ENCODE peak calls at places on chromosomes 13 and 19, in five cellular contexts. One of them, this sample, is unnamed.
A peak's percentile ranks its signal among the peaks of the same experiment; 100 is the strongest.

GRCh38 chr13:102251817-102252216 is 150.0 kb downstream of the FGF14 start:
- DNase-seq in HCEC 1CT: no peak
- DNase-seq in EL: no peak
- DNase-seq in EH: no peak
- DNase-seq in NK-92 treated with Interleukin-12 subunit alpha and Interleukin-12 subunit beta, amount 100 ng/mL, for 24 hours: no peak
- DNase-seq in this sample: no peak

GRCh38 chr19:11887247-11887617 is 350 bp upstream of the ZNF69 start:
- DNase-seq in EH: no peak
- DNase-seq in HCEC 1CT: no peak
- DNase-seq in NK-92 treated with Interleukin-12 subunit alpha and Interleukin-12 subunit beta, amount 100 ng/mL, for 24 hours: no peak
- DNase-seq in EL: no peak
- DNase-seq in this sample: no peak

GRCh38 chr13:113129921-113130750 is 7.5 kb downstream of the F10 start:
- DNase-seq in HCEC 1CT: no peak
- DNase-seq in NK-92 treated with Interleukin-12 subunit alpha and Interleukin-12 subunit beta, amount 100 ng/mL, for 24 hours: no peak
- DNase-seq in EH: no peak
- DNase-seq in EL: no peak
- DNase-seq in this sample: peak; percentile 82

GRCh38 chr19:4284176-4284958 is 5.3 kb downstream of the SHD start:
- DNase-seq in EH: peak; percentile 16
- DNase-seq in NK-92 treated with Interleukin-12 subunit alpha and Interleukin-12 subunit beta, amount 100 ng/mL, for 24 hours: no peak
- DNase-seq in EL: no peak
- DNase-seq in HCEC 1CT: no peak
- DNase-seq in this sample: peak; percentile 62

GRCh38 chr19:41595890-41596280 is 19.9 kb downstream of the CEACAM21 start:
- DNase-seq in EL: no peak
- DNase-seq in NK-92 treated with Interleukin-12 subunit alpha and Interleukin-12 subunit beta, amount 100 ng/mL, for 24 hours: no peak
- DNase-seq in EH: no peak
- DNase-seq in HCEC 1CT: no peak
- DNase-seq in this sample: no peak

GRCh38 chr19:31114585-31114984 is 234.7 kb downstream of the TSHZ3 start:
- DNase-seq in EL: no peak
- DNase-seq in NK-92 treated with Interleukin-12 subunit alpha and Interleukin-12 subunit beta, amount 100 ng/mL, for 24 hours: no peak
- DNase-seq in HCEC 1CT: no peak
- DNase-seq in EH: peak; percentile 48
- DNase-seq in this sample: no peak

GRCh38 chr19:29393915-29394460 is 131.8 kb upstream of the VSTM2B start:
- DNase-seq in NK-92 treated with Interleukin-12 subunit alpha and Interleukin-12 subunit beta, amount 100 ng/mL, for 24 hours: no peak
- DNase-seq in HCEC 1CT: no peak
- DNase-seq in EH: no peak
- DNase-seq in EL: no peak
- DNase-seq in this sample: peak; percentile 33

GRCh38 chr13:31870511-31870910 is 131.2 kb downstream of the RXFP2 start:
- DNase-seq in EH: peak; percentile 34
- DNase-seq in HCEC 1CT: no peak
- DNase-seq in EL: peak; percentile 6
- DNase-seq in NK-92 treated with Interleukin-12 subunit alpha and Interleukin-12 subunit beta, amount 100 ng/mL, for 24 hours: no peak
- DNase-seq in this sample: no peak

GRCh38 chr13:85985791-85986190 is 186.6 kb upstream of the SLITRK6 start:
- DNase-seq in NK-92 treated with Interleukin-12 subunit alpha and Interleukin-12 subunit beta, amount 100 ng/mL, for 24 hours: no peak
- DNase-seq in EL: no peak
- DNase-seq in EH: no peak
- DNase-seq in HCEC 1CT: peak; percentile 60
- DNase-seq in this sample: no peak

GRCh38 chr19:43435775-43436174 is 21.1 kb downstream of the TEX101 start:
- DNase-seq in EH: no peak
- DNase-seq in NK-92 treated with Interleukin-12 subunit alpha and Interleukin-12 subunit beta, amount 100 ng/mL, for 24 hours: no peak
- DNase-seq in HCEC 1CT: no peak
- DNase-seq in EL: no peak
- DNase-seq in this sample: no peak

GRCh38 chr19:16285769-16286564 is 38.7 kb upstream of the KLF2 start:
- DNase-seq in HCEC 1CT: no peak
- DNase-seq in EH: peak; percentile 4
- DNase-seq in NK-92 treated with Interleukin-12 subunit alpha and Interleukin-12 subunit beta, amount 100 ng/mL, for 24 hours: no peak
- DNase-seq in EL: no peak
- DNase-seq in this sample: peak; percentile 55

GRCh38 chr19:42121666-42122069 is 10.6 kb downstream of the POU2F2 start:
- DNase-seq in EL: peak; percentile 99
- DNase-seq in HCEC 1CT: peak; percentile 86
- DNase-seq in EH: peak; percentile 96
- DNase-seq in NK-92 treated with Interleukin-12 subunit alpha and Interleukin-12 subunit beta, amount 100 ng/mL, for 24 hours: peak; percentile 79
- DNase-seq in this sample: no peak

GRCh38 chr13:101623469-101624209 is 171.2 kb downstream of the ITGBL1 start:
- DNase-seq in EH: peak; percentile 35
- DNase-seq in NK-92 treated with Interleukin-12 subunit alpha and Interleukin-12 subunit beta, amount 100 ng/mL, for 24 hours: no peak
- DNase-seq in HCEC 1CT: peak; percentile 62
- DNase-seq in EL: peak; percentile 36
- DNase-seq in this sample: no peak

GRCh38 chr19:13079542-13079986 is 23.1 kb downstream of the LYL1 start:
- DNase-seq in EH: peak; percentile 61
- DNase-seq in HCEC 1CT: no peak
- DNase-seq in EL: no peak
- DNase-seq in NK-92 treated with Interleukin-12 subunit alpha and Interleukin-12 subunit beta, amount 100 ng/mL, for 24 hours: no peak
- DNase-seq in this sample: no peak

GRCh38 chr13:34587586-34587985 is 354.5 kb upstream of the NBEA start:
- DNase-seq in NK-92 treated with Interleukin-12 subunit alpha and Interleukin-12 subunit beta, amount 100 ng/mL, for 24 hours: no peak
- DNase-seq in EL: no peak
- DNase-seq in HCEC 1CT: no peak
- DNase-seq in EH: no peak
- DNase-seq in this sample: no peak

GRCh38 chr19:51354742-51355148 is 11.4 kb downstream of the ETFB start:
- DNase-seq in EL: no peak
- DNase-seq in HCEC 1CT: no peak
- DNase-seq in EH: no peak
- DNase-seq in NK-92 treated with Interleukin-12 subunit alpha and Interleukin-12 subunit beta, amount 100 ng/mL, for 24 hours: no peak
- DNase-seq in this sample: peak; percentile 93

GRCh38 chr13:26255717-26256277 is 1.9 kb downstream of the CDK8 start:
- DNase-seq in EH: peak; percentile 9
- DNase-seq in HCEC 1CT: peak; percentile 11
- DNase-seq in NK-92 treated with Interleukin-12 subunit alpha and Interleukin-12 subunit beta, amount 100 ng/mL, for 24 hours: no peak
- DNase-seq in EL: peak; percentile 21
- DNase-seq in this sample: peak; percentile 37

GRCh38 chr19:29118384-29118783 is 94.6 kb downstream of the UQCRFS1 start:
- DNase-seq in HCEC 1CT: no peak
- DNase-seq in NK-92 treated with Interleukin-12 subunit alpha and Interleukin-12 subunit beta, amount 100 ng/mL, for 24 hours: no peak
- DNase-seq in EH: no peak
- DNase-seq in EL: no peak
- DNase-seq in this sample: no peak

GRCh38 chr13:110536006-110536693 is 25.4 kb downstream of the RAB20 start:
- DNase-seq in EL: no peak
- DNase-seq in HCEC 1CT: no peak
- DNase-seq in NK-92 treated with Interleukin-12 subunit alpha and Interleukin-12 subunit beta, amount 100 ng/mL, for 24 hours: no peak
- DNase-seq in EH: no peak
- DNase-seq in this sample: no peak

GRCh38 chr13:113421673-113422270 is 31.5 kb downstream of the ADPRHL1 start:
- DNase-seq in NK-92 treated with Interleukin-12 subunit alpha and Interleukin-12 subunit beta, amount 100 ng/mL, for 24 hours: no peak
- DNase-seq in EH: peak; percentile 14
- DNase-seq in HCEC 1CT: no peak
- DNase-seq in EL: no peak
- DNase-seq in this sample: no peak

GRCh38 chr19:11420429-11420893 is 1.3 kb upstream of the RGL3 start:
- DNase-seq in HCEC 1CT: no peak
- DNase-seq in EH: peak; percentile 43
- DNase-seq in EL: peak; percentile 34
- DNase-seq in NK-92 treated with Interleukin-12 subunit alpha and Interleukin-12 subunit beta, amount 100 ng/mL, for 24 hours: no peak
- DNase-seq in this sample: peak; percentile 68

This sample was measured in left kidney.